ENCODE peak calls at places on chromosome 10, in nine cellular contexts. One of them, this sample, is unnamed.

GRCh38 chr10:92574545-92575377 is 868 bp upstream of the IDE start:
- DNase-seq in WTC11: no peak
- DNase-seq in C1 segment of cervical spinal cord: no peak
- DNase-seq in body of pancreas: no peak
- DNase-seq in stimulated activated naive CD8-positive, alpha-beta T cell treated with anti-CD3 and anti-CD28 coated beads, Interleukin-15, Interleukin-2, amounts not matched to agents 100 U/mL and 50 U/mL, for 24 hours: no peak
- DNase-seq in heart left ventricle: no peak
- DNase-seq in cardiac muscle cell: no peak
- DNase-seq in spleen: no peak
- DNase-seq in GOT3: no peak
- DNase-seq in this sample: no peak

GRCh38 chr10:12042409-12042796 is 206 bp downstream of the UPF2 start:
- DNase-seq in GOT3: no peak
- DNase-seq in cardiac muscle cell: peak
- DNase-seq in C1 segment of cervical spinal cord: peak
- DNase-seq in WTC11: no peak
- DNase-seq in body of pancreas: no peak
- DNase-seq in stimulated activated naive CD8-positive, alpha-beta T cell treated with anti-CD3 and anti-CD28 coated beads, Interleukin-15, Interleukin-2, amounts not matched to agents 100 U/mL and 50 U/mL, for 24 hours: peak
- DNase-seq in spleen: peak
- DNase-seq in heart left ventricle: peak
- DNase-seq in this sample: peak

GRCh38 chr10:94571528-94571927 is 25.9 kb downstream of the HELLS start:
- DNase-seq in C1 segment of cervical spinal cord: no peak
- DNase-seq in stimulated activated naive CD8-positive, alpha-beta T cell treated with anti-CD3 and anti-CD28 coated beads, Interleukin-15, Interleukin-2, amounts not matched to agents 100 U/mL and 50 U/mL, for 24 hours: no peak
- DNase-seq in heart left ventricle: no peak
- DNase-seq in GOT3: no peak
- DNase-seq in body of pancreas: no peak
- DNase-seq in WTC11: no peak
- DNase-seq in spleen: no peak
- DNase-seq in cardiac muscle cell: peak
- DNase-seq in this sample: no peak

GRCh38 chr10:124604214-124605000 is 139.8 kb downstream of the FAM53B start:
- DNase-seq in body of pancreas: no peak
- DNase-seq in spleen: peak
- DNase-seq in C1 segment of cervical spinal cord: no peak
- DNase-seq in heart left ventricle: peak
- DNase-seq in GOT3: no peak
- DNase-seq in stimulated activated naive CD8-positive, alpha-beta T cell treated with anti-CD3 and anti-CD28 coated beads, Interleukin-15, Interleukin-2, amounts not matched to agents 100 U/mL and 50 U/mL, for 24 hours: peak
- DNase-seq in WTC11: no peak
- DNase-seq in cardiac muscle cell: no peak
- DNase-seq in this sample: no peak

GRCh38 chr10:26438534-26439269 is 561 bp downstream of the APBB1IP start:
- DNase-seq in GOT3: no peak
- DNase-seq in C1 segment of cervical spinal cord: no peak
- DNase-seq in cardiac muscle cell: peak
- DNase-seq in heart left ventricle: peak
- DNase-seq in body of pancreas: no peak
- DNase-seq in spleen: peak
- DNase-seq in stimulated activated naive CD8-positive, alpha-beta T cell treated with anti-CD3 and anti-CD28 coated beads, Interleukin-15, Interleukin-2, amounts not matched to agents 100 U/mL and 50 U/mL, for 24 hours: peak
- DNase-seq in WTC11: peak
- DNase-seq in this sample: peak

GRCh38 chr10:2986341-2986933 is 80.9 kb upstream of the PFKP start:
- DNase-seq in WTC11: no peak
- DNase-seq in GOT3: no peak
- DNase-seq in spleen: no peak
- DNase-seq in body of pancreas: peak
- DNase-seq in stimulated activated naive CD8-positive, alpha-beta T cell treated with anti-CD3 and anti-CD28 coated beads, Interleukin-15, Interleukin-2, amounts not matched to agents 100 U/mL and 50 U/mL, for 24 hours: no peak
- DNase-seq in heart left ventricle: no peak
- DNase-seq in cardiac muscle cell: no peak
- DNase-seq in C1 segment of cervical spinal cord: no peak
- DNase-seq in this sample: no peak

GRCh38 chr10:120819366-120819765 is 31.8 kb upstream of the WDR11 start:
- DNase-seq in heart left ventricle: no peak
- DNase-seq in C1 segment of cervical spinal cord: no peak
- DNase-seq in cardiac muscle cell: no peak
- DNase-seq in body of pancreas: no peak
- DNase-seq in stimulated activated naive CD8-positive, alpha-beta T cell treated with anti-CD3 and anti-CD28 coated beads, Interleukin-15, Interleukin-2, amounts not matched to agents 100 U/mL and 50 U/mL, for 24 hours: no peak
- DNase-seq in spleen: no peak
- DNase-seq in WTC11: no peak
- DNase-seq in GOT3: no peak
- DNase-seq in this sample: no peak

GRCh38 chr10:77311186-77311585 is 326.4 kb downstream of the KCNMA1 start:
- DNase-seq in cardiac muscle cell: no peak
- DNase-seq in spleen: no peak
- DNase-seq in heart left ventricle: no peak
- DNase-seq in GOT3: no peak
- DNase-seq in body of pancreas: no peak
- DNase-seq in C1 segment of cervical spinal cord: no peak
- DNase-seq in stimulated activated naive CD8-positive, alpha-beta T cell treated with anti-CD3 and anti-CD28 coated beads, Interleukin-15, Interleukin-2, amounts not matched to agents 100 U/mL and 50 U/mL, for 24 hours: no peak
- DNase-seq in WTC11: peak
- DNase-seq in this sample: no peak

GRCh38 chr10:31804416-31804815 is 124.2 kb downstream of the ARHGAP12 start:
- DNase-seq in cardiac muscle cell: no peak
- DNase-seq in spleen: no peak
- DNase-seq in body of pancreas: no peak
- DNase-seq in WTC11: no peak
- DNase-seq in heart left ventricle: no peak
- DNase-seq in C1 segment of cervical spinal cord: no peak
- DNase-seq in stimulated activated naive CD8-positive, alpha-beta T cell treated with anti-CD3 and anti-CD28 coated beads, Interleukin-15, Interleukin-2, amounts not matched to agents 100 U/mL and 50 U/mL, for 24 hours: no peak
- DNase-seq in GOT3: no peak
- DNase-seq in this sample: no peak

GRCh38 chr10:103637855-103638561 is 144.5 kb downstream of the NEURL1 start:
- DNase-seq in C1 segment of cervical spinal cord: peak
- DNase-seq in heart left ventricle: peak
- DNase-seq in body of pancreas: peak
- DNase-seq in spleen: no peak
- DNase-seq in GOT3: peak
- DNase-seq in WTC11: no peak
- DNase-seq in stimulated activated naive CD8-positive, alpha-beta T cell treated with anti-CD3 and anti-CD28 coated beads, Interleukin-15, Interleukin-2, amounts not matched to agents 100 U/mL and 50 U/mL, for 24 hours: no peak
- DNase-seq in cardiac muscle cell: peak
- DNase-seq in this sample: peak

GRCh38 chr10:82463165-82463564 is 588.2 kb downstream of the NRG3 start:
- DNase-seq in spleen: no peak
- DNase-seq in cardiac muscle cell: no peak
- DNase-seq in WTC11: no peak
- DNase-seq in GOT3: no peak
- DNase-seq in C1 segment of cervical spinal cord: no peak
- DNase-seq in heart left ventricle: no peak
- DNase-seq in stimulated activated naive CD8-positive, alpha-beta T cell treated with anti-CD3 and anti-CD28 coated beads, Interleukin-15, Interleukin-2, amounts not matched to agents 100 U/mL and 50 U/mL, for 24 hours: no peak
- DNase-seq in body of pancreas: no peak
- DNase-seq in this sample: no peak

GRCh38 chr10:97713828-97714400 is 384 bp downstream of the MARVELD1 start:
- DNase-seq in GOT3: peak
- DNase-seq in cardiac muscle cell: peak
- DNase-seq in WTC11: peak
- DNase-seq in body of pancreas: peak
- DNase-seq in heart left ventricle: peak
- DNase-seq in spleen: peak
- DNase-seq in stimulated activated naive CD8-positive, alpha-beta T cell treated with anti-CD3 and anti-CD28 coated beads, Interleukin-15, Interleukin-2, amounts not matched to agents 100 U/mL and 50 U/mL, for 24 hours: peak
- DNase-seq in C1 segment of cervical spinal cord: peak
- DNase-seq in this sample: peak

GRCh38 chr10:120422459-120422858 is 34.6 kb upstream of the PLPP4 start:
- DNase-seq in heart left ventricle: no peak
- DNase-seq in C1 segment of cervical spinal cord: no peak
- DNase-seq in GOT3: peak
- DNase-seq in body of pancreas: no peak
- DNase-seq in stimulated activated naive CD8-positive, alpha-beta T cell treated with anti-CD3 and anti-CD28 coated beads, Interleukin-15, Interleukin-2, amounts not matched to agents 100 U/mL and 50 U/mL, for 24 hours: no peak
- DNase-seq in WTC11: no peak
- DNase-seq in cardiac muscle cell: peak
- DNase-seq in spleen: no peak
- DNase-seq in this sample: no peak

GRCh38 chr10:120221873-120222485 is 235.0 kb upstream of the PLPP4 start:
- DNase-seq in GOT3: no peak
- DNase-seq in spleen: no peak
- DNase-seq in stimulated activated naive CD8-positive, alpha-beta T cell treated with anti-CD3 and anti-CD28 coated beads, Interleukin-15, Interleukin-2, amounts not matched to agents 100 U/mL and 50 U/mL, for 24 hours: peak
- DNase-seq in C1 segment of cervical spinal cord: no peak
- DNase-seq in heart left ventricle: no peak
- DNase-seq in body of pancreas: peak
- DNase-seq in cardiac muscle cell: peak
- DNase-seq in WTC11: peak
- DNase-seq in this sample: no peak

GRCh38 chr10:29734640-29734979 is 99.8 kb upstream of the SVIL start:
- DNase-seq in WTC11: no peak
- DNase-seq in GOT3: no peak
- DNase-seq in spleen: no peak
- DNase-seq in C1 segment of cervical spinal cord: no peak
- DNase-seq in body of pancreas: no peak
- DNase-seq in heart left ventricle: no peak
- DNase-seq in cardiac muscle cell: no peak
- DNase-seq in stimulated activated naive CD8-positive, alpha-beta T cell treated with anti-CD3 and anti-CD28 coated beads, Interleukin-15, Interleukin-2, amounts not matched to agents 100 U/mL and 50 U/mL, for 24 hours: no peak
- DNase-seq in this sample: no peak

GRCh38 chr10:93445978-93446720 is 36.0 kb downstream of the MYOF start:
- DNase-seq in stimulated activated naive CD8-positive, alpha-beta T cell treated with anti-CD3 and anti-CD28 coated beads, Interleukin-15, Interleukin-2, amounts not matched to agents 100 U/mL and 50 U/mL, for 24 hours: no peak
- DNase-seq in C1 segment of cervical spinal cord: no peak
- DNase-seq in heart left ventricle: no peak
- DNase-seq in cardiac muscle cell: no peak
- DNase-seq in GOT3: no peak
- DNase-seq in WTC11: no peak
- DNase-seq in body of pancreas: no peak
- DNase-seq in spleen: no peak
- DNase-seq in this sample: no peak

GRCh38 chr10:118698421-118698820 is 56.3 kb downstream of the CACUL1 start:
- DNase-seq in heart left ventricle: no peak
- DNase-seq in stimulated activated naive CD8-positive, alpha-beta T cell treated with anti-CD3 and anti-CD28 coated beads, Interleukin-15, Interleukin-2, amounts not matched to agents 100 U/mL and 50 U/mL, for 24 hours: peak
- DNase-seq in body of pancreas: peak
- DNase-seq in C1 segment of cervical spinal cord: no peak
- DNase-seq in spleen: peak
- DNase-seq in WTC11: no peak
- DNase-seq in GOT3: no peak
- DNase-seq in cardiac muscle cell: peak
- DNase-seq in this sample: no peak

GRCh38 chr10:12766222-12766621 is 235.3 kb downstream of the CCDC3 start:
- DNase-seq in cardiac muscle cell: no peak
- DNase-seq in spleen: no peak
- DNase-seq in C1 segment of cervical spinal cord: no peak
- DNase-seq in heart left ventricle: no peak
- DNase-seq in WTC11: no peak
- DNase-seq in GOT3: no peak
- DNase-seq in body of pancreas: no peak
- DNase-seq in stimulated activated naive CD8-positive, alpha-beta T cell treated with anti-CD3 and anti-CD28 coated beads, Interleukin-15, Interleukin-2, amounts not matched to agents 100 U/mL and 50 U/mL, for 24 hours: no peak
- DNase-seq in this sample: no peak

GRCh38 chr10:6108072-6108471 is 19.2 kb downstream of the RBM17 start:
- DNase-seq in stimulated activated naive CD8-positive, alpha-beta T cell treated with anti-CD3 and anti-CD28 coated beads, Interleukin-15, Interleukin-2, amounts not matched to agents 100 U/mL and 50 U/mL, for 24 hours: no peak
- DNase-seq in C1 segment of cervical spinal cord: no peak
- DNase-seq in cardiac muscle cell: no peak
- DNase-seq in body of pancreas: no peak
- DNase-seq in WTC11: no peak
- DNase-seq in GOT3: no peak
- DNase-seq in heart left ventricle: no peak
- DNase-seq in spleen: no peak
- DNase-seq in this sample: no peak

GRCh38 chr10:102712843-102713242 is 1.4 kb downstream of the ARL3 start:
- DNase-seq in spleen: no peak
- DNase-seq in C1 segment of cervical spinal cord: no peak
- DNase-seq in WTC11: no peak
- DNase-seq in heart left ventricle: no peak
- DNase-seq in GOT3: no peak
- DNase-seq in cardiac muscle cell: no peak
- DNase-seq in stimulated activated naive CD8-positive, alpha-beta T cell treated with anti-CD3 and anti-CD28 coated beads, Interleukin-15, Interleukin-2, amounts not matched to agents 100 U/mL and 50 U/mL, for 24 hours: no peak
- DNase-seq in body of pancreas: no peak
- DNase-seq in this sample: no peak

GRCh38 chr10:132639470-132639869 is 101.9 kb downstream of the INPP5A start:
- DNase-seq in spleen: no peak
- DNase-seq in stimulated activated naive CD8-positive, alpha-beta T cell treated with anti-CD3 and anti-CD28 coated beads, Interleukin-15, Interleukin-2, amounts not matched to agents 100 U/mL and 50 U/mL, for 24 hours: no peak
- DNase-seq in heart left ventricle: no peak
- DNase-seq in GOT3: no peak
- DNase-seq in body of pancreas: no peak
- DNase-seq in cardiac muscle cell: no peak
- DNase-seq in C1 segment of cervical spinal cord: no peak
- DNase-seq in WTC11: no peak
- DNase-seq in this sample: no peak

GRCh38 chr10:76902949-76903348 is 734.7 kb downstream of the KCNMA1 start:
- DNase-seq in stimulated activated naive CD8-positive, alpha-beta T cell treated with anti-CD3 and anti-CD28 coated beads, Interleukin-15, Interleukin-2, amounts not matched to agents 100 U/mL and 50 U/mL, for 24 hours: no peak
- DNase-seq in heart left ventricle: peak
- DNase-seq in spleen: no peak
- DNase-seq in body of pancreas: no peak
- DNase-seq in WTC11: peak
- DNase-seq in GOT3: no peak
- DNase-seq in cardiac muscle cell: peak
- DNase-seq in C1 segment of cervical spinal cord: no peak
- DNase-seq in this sample: peak

GRCh38 chr10:75634947-75635346 is 203.5 kb downstream of the LRMDA start:
- DNase-seq in WTC11: no peak
- DNase-seq in body of pancreas: no peak
- DNase-seq in heart left ventricle: no peak
- DNase-seq in C1 segment of cervical spinal cord: no peak
- DNase-seq in cardiac muscle cell: no peak
- DNase-seq in spleen: no peak
- DNase-seq in GOT3: no peak
- DNase-seq in stimulated activated naive CD8-positive, alpha-beta T cell treated with anti-CD3 and anti-CD28 coated beads, Interleukin-15, Interleukin-2, amounts not matched to agents 100 U/mL and 50 U/mL, for 24 hours: no peak
- DNase-seq in this sample: no peak

GRCh38 chr10:13880760-13881159 is 294.0 kb downstream of the PRPF18 start:
- DNase-seq in heart left ventricle: no peak
- DNase-seq in WTC11: no peak
- DNase-seq in cardiac muscle cell: no peak
- DNase-seq in stimulated activated naive CD8-positive, alpha-beta T cell treated with anti-CD3 and anti-CD28 coated beads, Interleukin-15, Interleukin-2, amounts not matched to agents 100 U/mL and 50 U/mL, for 24 hours: no peak
- DNase-seq in C1 segment of cervical spinal cord: no peak
- DNase-seq in GOT3: no peak
- DNase-seq in spleen: no peak
- DNase-seq in body of pancreas: no peak
- DNase-seq in this sample: no peak

GRCh38 chr10:102230861-102231356 is 4.8 kb downstream of the ELOVL3 start:
- DNase-seq in C1 segment of cervical spinal cord: no peak
- DNase-seq in stimulated activated naive CD8-positive, alpha-beta T cell treated with anti-CD3 and anti-CD28 coated beads, Interleukin-15, Interleukin-2, amounts not matched to agents 100 U/mL and 50 U/mL, for 24 hours: peak
- DNase-seq in spleen: peak
- DNase-seq in body of pancreas: peak
- DNase-seq in heart left ventricle: peak
- DNase-seq in GOT3: no peak
- DNase-seq in cardiac muscle cell: peak
- DNase-seq in WTC11: peak
- DNase-seq in this sample: peak

GRCh38 chr10:31343009-31343408 is 24.0 kb downstream of the ZEB1 start:
- DNase-seq in spleen: no peak
- DNase-seq in GOT3: no peak
- DNase-seq in heart left ventricle: no peak
- DNase-seq in WTC11: no peak
- DNase-seq in cardiac muscle cell: no peak
- DNase-seq in body of pancreas: no peak
- DNase-seq in stimulated activated naive CD8-positive, alpha-beta T cell treated with anti-CD3 and anti-CD28 coated beads, Interleukin-15, Interleukin-2, amounts not matched to agents 100 U/mL and 50 U/mL, for 24 hours: no peak
- DNase-seq in C1 segment of cervical spinal cord: no peak
- DNase-seq in this sample: no peak

GRCh38 chr10:103668351-103669242 is 175.1 kb downstream of the NEURL1 start:
- DNase-seq in body of pancreas: peak
- DNase-seq in spleen: peak
- DNase-seq in cardiac muscle cell: peak
- DNase-seq in stimulated activated naive CD8-positive, alpha-beta T cell treated with anti-CD3 and anti-CD28 coated beads, Interleukin-15, Interleukin-2, amounts not matched to agents 100 U/mL and 50 U/mL, for 24 hours: no peak
- DNase-seq in WTC11: no peak
- DNase-seq in C1 segment of cervical spinal cord: no peak
- DNase-seq in heart left ventricle: peak
- DNase-seq in GOT3: no peak
- DNase-seq in this sample: peak

GRCh38 chr10:33344676-33345075 is 10.2 kb upstream of the NRP1 start:
- DNase-seq in cardiac muscle cell: no peak
- DNase-seq in heart left ventricle: no peak
- DNase-seq in WTC11: no peak
- DNase-seq in GOT3: no peak
- DNase-seq in stimulated activated naive CD8-positive, alpha-beta T cell treated with anti-CD3 and anti-CD28 coated beads, Interleukin-15, Interleukin-2, amounts not matched to agents 100 U/mL and 50 U/mL, for 24 hours: no peak
- DNase-seq in body of pancreas: no peak
- DNase-seq in C1 segment of cervical spinal cord: no peak
- DNase-seq in spleen: no peak
- DNase-seq in this sample: no peak

GRCh38 chr10:129934196-129934925 is 29.7 kb downstream of the EBF3 start:
- DNase-seq in spleen: peak
- DNase-seq in GOT3: no peak
- DNase-seq in WTC11: no peak
- DNase-seq in body of pancreas: no peak
- DNase-seq in cardiac muscle cell: no peak
- DNase-seq in C1 segment of cervical spinal cord: no peak
- DNase-seq in heart left ventricle: no peak
- DNase-seq in stimulated activated naive CD8-positive, alpha-beta T cell treated with anti-CD3 and anti-CD28 coated beads, Interleukin-15, Interleukin-2, amounts not matched to agents 100 U/mL and 50 U/mL, for 24 hours: no peak
- DNase-seq in this sample: peak

This sample was measured in aorta.